ENCODE peak calls at places on chromosomes 7 and 10, in five cellular contexts. W, O, Q, S and U are unnamed samples.

GRCh38 chr7:6320791-6321190 is 48.4 kb upstream of the CYTH3 start:
- DNase-seq in W (no peak), O (no peak), Q (no peak), S (no peak), U (no peak)

GRCh38 chr7:155953781-155954549 is 141.7 kb upstream of the SHH start:
- DNase-seq in W (no peak), O (no peak), S (no peak), Q (no peak), U (no peak)

GRCh38 chr10:132785433-132786278 is at the start of gene NKX6-2:
- DNase-seq in O (no peak), Q (no peak), W (peak; percentile 5), S (no peak), U (no peak)

GRCh38 chr10:29949411-29950011 is 109.9 kb downstream of the JCAD start:
- DNase-seq in O (peak; percentile 98), Q (no peak), W (peak; percentile 89), S (peak; percentile 93), U (peak; percentile 65)

GRCh38 chr10:43141421-43141820 is 3.2 kb downstream of the CSGALNACT2 start:
- DNase-seq in Q (no peak), W (no peak), S (no peak), O (no peak), U (no peak)

GRCh38 chr10:20634841-20635240 is 262.3 kb downstream of the NEBL start:
- DNase-seq in S (no peak), W (no peak), Q (no peak), O (no peak), U (no peak)

GRCh38 chr10:80454526-80455460 is 683 bp downstream of the TSPAN14 start:
- DNase-seq in Q (peak; percentile 63), W (no peak), S (no peak), O (peak; percentile 35), U (no peak)

GRCh38 chr10:108365541-108365940 is 1201.0 kb upstream of the SORCS1 start:
- DNase-seq in O (no peak), Q (no peak), S (no peak), W (no peak), U (no peak)

GRCh38 chr10:10730644-10731043 is 287.0 kb upstream of the CELF2 start:
- DNase-seq in O (no peak), Q (no peak), W (no peak), S (no peak), U (no peak)

GRCh38 chr7:124791876-124792446 is 26.4 kb upstream of the GPR37 start:
- DNase-seq in W (no peak), S (no peak), O (no peak), Q (no peak), U (no peak)

GRCh38 chr7:85719981-85720963 is 533.4 kb upstream of the SEMA3D start:
- DNase-seq in W (peak; percentile 81), S (no peak), Q (no peak), O (peak; percentile 80), U (peak; percentile 71)

GRCh38 chr10:119803264-119803663 is 69.4 kb downstream of the MCMBP start:
- DNase-seq in W (peak; percentile 63), Q (no peak), O (peak; percentile 76), S (no peak), U (no peak)

GRCh38 chr7:114922652-114923402 is 933 bp downstream of the MDFIC start:
- DNase-seq in S (no peak), W (peak; percentile 57), Q (peak; percentile 68), O (peak; percentile 69), U (no peak)

GRCh38 chr7:108157606-108158330 is 27.6 kb upstream of the LAMB4 start:
- DNase-seq in S (no peak), Q (no peak), W (peak; percentile 81), O (no peak), U (no peak)

GRCh38 chr10:35637456-35637855 is 4.6 kb downstream of the FZD8 start:
- DNase-seq in Q (no peak), S (no peak), W (no peak), O (no peak), U (no peak)

GRCh38 chr7:127751723-127752448 is 99.9 kb downstream of the SND1 start:
- DNase-seq in Q (no peak), S (no peak), O (peak; percentile 45), W (no peak), U (no peak)

GRCh38 chr10:120077707-120078492 is 185.4 kb downstream of the SEC23IP start:
- DNase-seq in W (peak; percentile 1), S (no peak), O (no peak), Q (no peak), U (no peak)

GRCh38 chr10:11403116-11403515 is 208.3 kb downstream of the USP6NL start:
- DNase-seq in Q (no peak), W (no peak), S (no peak), O (no peak), U (no peak)

GRCh38 chr7:112692333-112692732 is 97.9 kb downstream of the TMEM168 start:
- DNase-seq in S (no peak), W (no peak), O (no peak), Q (no peak), U (no peak)

GRCh38 chr7:1509226-1509625 is 5.0 kb upstream of the INTS1 start:
- DNase-seq in W (no peak), S (no peak), O (no peak), Q (no peak), U (no peak)

GRCh38 chr10:80530251-80530650 is 7.5 kb upstream of the SH2D4B start:
- DNase-seq in Q (no peak), S (no peak), O (peak; percentile 26), W (peak; percentile 62), U (no peak)

DNA sequence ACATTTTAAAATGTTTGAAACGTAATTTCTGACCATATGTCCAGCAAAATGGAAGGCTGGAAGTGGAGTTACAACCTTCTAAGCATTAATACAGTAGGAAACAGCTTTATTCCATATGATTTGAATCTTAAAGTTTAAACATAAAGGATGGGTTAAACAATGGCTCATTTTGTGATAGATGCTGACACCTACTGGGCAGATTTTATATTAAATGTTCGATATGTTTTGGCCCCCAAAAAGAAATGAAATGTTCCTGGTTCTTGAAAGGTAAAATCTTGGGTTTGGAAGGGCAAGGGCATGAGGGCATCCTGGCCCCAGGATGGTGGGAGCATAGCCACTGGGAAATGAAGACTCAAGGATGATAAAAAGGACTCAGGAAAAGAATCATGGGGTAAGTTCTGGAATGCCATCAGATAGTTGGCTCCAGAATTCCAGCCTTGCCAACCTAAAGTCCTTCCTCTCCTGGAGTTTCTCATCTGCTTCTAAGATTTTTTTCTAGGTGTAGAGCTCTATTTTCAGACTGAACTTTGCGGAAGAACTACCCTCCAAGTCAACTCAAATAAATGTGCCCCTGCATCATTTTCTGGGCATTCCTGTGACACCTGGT is 34.6 kb upstream of the SLC35G1 start:
- DNase-seq in W (peak; percentile 15), Q (no peak), S (no peak), O (no peak), U (no peak)
- TF ChIP-seq CTCF in W (peak; percentile 21), Q (peak; percentile 39), S (peak; percentile 47), O (peak; percentile 42), U (peak; percentile 42)

DNA sequence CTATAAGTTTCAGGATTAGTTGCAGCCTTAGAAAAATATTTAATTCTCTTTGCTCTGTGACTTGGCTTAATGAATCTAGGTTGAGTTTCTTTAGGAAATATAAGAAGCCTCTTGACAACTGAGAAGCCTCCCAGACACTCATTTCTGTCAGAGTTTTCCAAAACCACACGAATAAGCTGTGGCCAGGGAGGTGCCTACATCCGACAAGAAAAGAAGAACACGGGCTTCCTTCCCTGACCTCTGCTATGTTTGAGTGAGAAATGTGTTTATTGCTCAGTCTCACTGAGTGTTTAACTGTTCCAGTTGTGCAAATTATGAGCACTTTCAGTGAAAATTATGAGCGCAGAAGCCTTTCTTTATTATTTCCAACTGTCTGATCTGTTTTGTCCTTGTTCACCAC is 105.0 kb downstream of the TRIL start:
- DNase-seq in Q (peak; percentile 31), W (no peak), O (no peak), S (no peak), U (peak; percentile 39)
- TF ChIP-seq CTCF in Q (no peak), W (no peak), O (no peak), S (no peak), U (no peak)

DNA sequence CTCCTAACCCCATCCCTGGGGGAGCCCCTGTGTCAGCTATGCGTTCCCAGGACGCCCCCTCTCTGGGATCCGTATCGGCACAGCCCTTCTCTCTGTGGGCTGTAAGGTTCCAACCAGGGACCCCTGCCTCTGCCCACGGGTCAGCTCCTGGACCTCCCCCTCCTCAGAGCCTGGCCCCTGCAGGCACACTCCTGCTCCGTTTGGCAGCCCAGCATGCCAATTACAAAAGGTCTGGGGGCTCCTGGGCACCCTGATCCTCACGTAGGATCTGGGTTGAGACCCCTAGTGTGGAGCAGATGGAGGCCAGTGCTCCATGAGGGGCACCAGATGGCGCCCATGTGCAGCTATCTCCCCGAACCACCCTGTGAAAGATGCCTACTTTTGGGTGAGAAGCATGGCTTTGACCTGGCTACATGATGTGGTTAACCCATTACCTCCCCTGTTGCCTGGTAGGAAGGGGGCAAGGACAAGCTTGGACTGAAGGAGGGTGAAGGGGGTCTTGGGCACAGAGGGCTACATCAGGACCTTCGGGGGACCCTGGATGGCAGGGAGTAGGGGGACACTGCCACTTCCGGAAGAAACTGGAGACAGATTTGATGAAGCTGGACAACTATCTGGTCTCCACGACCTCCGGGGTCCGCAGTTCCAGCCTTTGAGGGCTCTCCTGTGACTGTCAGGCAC is 9.0 kb downstream of the TACR2 start:
- DNase-seq in Q (peak; percentile 60), S (no peak), W (no peak), O (no peak), U (no peak)
- TF ChIP-seq CTCF in Q (peak; percentile 34), S (no peak), W (no peak), O (peak; percentile 19), U (peak; percentile 34)

DNA sequence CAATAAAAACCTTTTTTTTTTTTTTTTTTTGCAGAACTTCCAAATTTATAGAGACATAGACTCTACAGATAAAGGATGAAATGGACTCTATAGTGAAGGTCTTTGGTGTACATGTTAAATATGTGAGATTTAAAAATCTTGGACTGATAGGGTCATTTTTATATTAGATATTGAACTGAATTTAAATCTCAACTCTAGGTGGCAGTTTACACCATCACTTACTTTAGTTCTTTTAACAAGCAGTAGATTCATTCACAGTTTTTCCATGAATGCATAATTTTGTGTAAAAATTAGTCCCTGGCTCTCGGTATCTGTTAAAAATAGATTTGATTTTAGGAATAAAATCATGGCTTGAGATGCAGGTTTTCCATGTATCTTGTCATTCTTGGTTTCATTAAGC is 31.1 kb upstream of the SNX13 start:
- DNase-seq in S (no peak), O (peak; percentile 13), Q (no peak), W (no peak), U (no peak)
- TF ChIP-seq CTCF in S (peak; percentile 23), O (peak; percentile 25), Q (no peak), W (no peak), U (no peak)